ENCODE peak calls at places on chromosomes 1 and 21, in six cellular contexts. G, Z, W, N, Q and M are unnamed samples.
A peak's percentile ranks its signal among the peaks of the same experiment; 100 is the strongest.

GRCh38 chr1:185053204-185053603 is 7.8 kb downstream of the RNF2 start:
- DNase-seq in Z (no peak), N (no peak), W (no peak), G (no peak), Q (no peak), M (no peak)

GRCh38 chr1:230145505-230145899 is 78.5 kb downstream of the GALNT2 start:
- DNase-seq in W (no peak), Q (peak; percentile 75), N (no peak), Z (no peak), G (no peak), M (no peak)

GRCh38 chr1:195604287-195604686 is 1004.0 kb downstream of the KCNT2 start:
- DNase-seq in Z (no peak), N (no peak), Q (no peak), G (no peak), W (no peak), M (no peak)

GRCh38 chr1:114668373-114668772 is 1.5 kb downstream of the DENND2C start:
- DNase-seq in Q (no peak), Z (no peak), W (no peak), G (no peak), N (peak; percentile 13), M (no peak)

GRCh38 chr21:45598666-45599065 is 44.9 kb upstream of the PCBP3 start:
- DNase-seq in G (no peak), N (no peak), W (no peak), Q (peak; percentile 48), Z (no peak), M (no peak)

GRCh38 chr1:67170751-67171573 is 4.7 kb downstream of the IL23R start:
- DNase-seq in Q (no peak), N (no peak), Z (no peak), W (no peak), G (peak; percentile 41), M (no peak)

GRCh38 chr1:205343431-205344009 is 13.2 kb downstream of the KLHDC8A start:
- DNase-seq in G (no peak), W (no peak), N (no peak), Q (peak; percentile 79), Z (no peak), M (no peak)

GRCh38 chr21:42308914-42309752 is 6.1 kb downstream of the TFF3 start:
- DNase-seq in Z (no peak), Q (no peak), G (no peak), N (peak; percentile 32), W (no peak), M (no peak)

GRCh38 chr1:43348809-43349593 is 9.8 kb upstream of the CDC20 start:
- DNase-seq in Q (peak; percentile 90), G (peak; percentile 74), W (peak; percentile 60), N (peak; percentile 96), Z (peak; percentile 41), M (peak; percentile 92)

GRCh38 chr1:186390925-186391324 is 15.3 kb downstream of the ODR4 start:
- DNase-seq in Z (no peak), N (no peak), W (no peak), Q (no peak), G (no peak), M (no peak)

GRCh38 chr1:162234571-162234970 is 142.1 kb downstream of the SPATA46 start:
- DNase-seq in N (no peak), Z (no peak), W (no peak), G (no peak), Q (no peak), M (no peak)

GRCh38 chr1:1084028-1084371 is 9.9 kb upstream of the RNF223 start:
- DNase-seq in Z (no peak), Q (peak; percentile 69), N (no peak), W (no peak), G (no peak), M (no peak)

GRCh38 chr1:206898089-206898908 is 1.1 kb downstream of the IL24 start:
- DNase-seq in Q (no peak), G (no peak), N (no peak), Z (no peak), W (no peak), M (no peak)

GRCh38 chr1:22916469-22916817 is 56.2 kb downstream of the LACTBL1 start:
- DNase-seq in G (no peak), Z (no peak), W (peak; percentile 18), Q (no peak), N (no peak), M (no peak)

GRCh38 chr1:231106347-231106746 is 55.5 kb upstream of the TRIM67 start:
- DNase-seq in Z (no peak), G (no peak), N (no peak), W (no peak), Q (no peak), M (no peak)

GRCh38 chr1:243938146-243938676 is 88.2 kb upstream of the AKT3 start:
- DNase-seq in Z (no peak), W (no peak), N (no peak), G (no peak), Q (no peak), M (no peak)

GRCh38 chr1:153099646-153100045 is 5.3 kb upstream of the SPRR2E start:
- DNase-seq in Z (no peak), Q (no peak), G (no peak), N (no peak), W (no peak), M (no peak)

GRCh38 chr1:59972216-59972924 is 45.8 kb upstream of the CYP2J2 start:
- DNase-seq in N (no peak), Z (no peak), W (peak; percentile 31), G (no peak), Q (no peak), M (no peak)

GRCh38 chr1:239893127-239893731 is 198.5 kb upstream of the FMN2 start:
- DNase-seq in Z (no peak), N (no peak), W (no peak), G (no peak), Q (no peak), M (no peak)

GRCh38 chr1:20538227-20538626 is 14.1 kb upstream of the FAM43B start:
- DNase-seq in Q (no peak), W (no peak), G (no peak), N (no peak), Z (no peak), M (no peak)

GRCh38 chr1:91725961-91726704 is 159.8 kb downstream of the TGFBR3 start:
- DNase-seq in N (no peak), Q (no peak), W (no peak), Z (no peak), G (no peak), M (no peak)